ENCODE peak calls at places on chromosomes 11 and 22, in six cellular contexts. L is anterior cingulate cortex; R is transverse colon; G is progenitor cell of endocrine pancreas; K is activated gamma-delta T cell treated with Interleukin-2 at 50 U/mL for 16 hours; S is activated CD4-positive, CD25-positive, alpha-beta regulatory T cell treated with anti-CD3 and anti-CD28 coated beads, Interleukin-2, amount 50 U/mL, for 16 hours. Y is an unnamed sample.

GRCh38 chr11:95231881-95232605 is 1.0 kb upstream of the SESN3 start:
- DNase-seq in L (peak; percentile 60), R (peak; percentile 66), G (peak; percentile 75), K (peak; percentile 63), S (no peak), Y (peak; percentile 87)

GRCh38 chr22:49993649-49994360 is 18.8 kb downstream of the IL17REL start:
- DNase-seq in L (no peak), R (no peak), G (no peak), K (no peak), S (no peak), Y (no peak)

GRCh38 chr11:121337740-121338272 is 45.2 kb downstream of the SC5D start:
- DNase-seq in L (no peak), R (no peak), G (no peak), K (no peak), S (no peak), Y (no peak)

GRCh38 chr11:111922803-111923202 is 4.1 kb downstream of the C11orf52 start:
- DNase-seq in L (no peak), R (no peak), G (no peak), K (no peak), S (no peak), Y (no peak)

GRCh38 chr22:21042978-21043855 is 2.5 kb upstream of the LRRC74B start:
- DNase-seq in L (no peak), R (peak; percentile 35), G (no peak), K (no peak), S (no peak), Y (no peak)

GRCh38 chr11:30225642-30226041 is 5.2 kb upstream of the FSHB start:
- DNase-seq in L (no peak), R (no peak), G (no peak), K (no peak), S (no peak), Y (no peak)

GRCh38 chr11:93248602-93249001 is 50.8 kb upstream of the SLC36A4 start:
- DNase-seq in L (no peak), R (no peak), G (no peak), K (no peak), S (no peak), Y (no peak)

GRCh38 chr22:47367107-47367690 is 604.7 kb downstream of the TBC1D22A start:
- DNase-seq in L (no peak), R (no peak), G (no peak), K (no peak), S (no peak), Y (no peak)

GRCh38 chr11:2804189-2804588 is 81.4 kb downstream of the CDKN1C start:
- DNase-seq in L (no peak), R (peak; percentile 4), G (peak; percentile 8), K (no peak), S (no peak), Y (no peak)

GRCh38 chr11:6615882-6616585 is 3.2 kb downstream of the TPP1 start:
- DNase-seq in L (no peak), R (no peak), G (no peak), K (no peak), S (no peak), Y (no peak)

GRCh38 chr11:57073121-57073520 is 84.4 kb downstream of the OR5AK2 start:
- DNase-seq in L (no peak), R (no peak), G (no peak), K (no peak), S (no peak), Y (no peak)

GRCh38 chr11:128476729-128477128 is 110.6 kb downstream of the ETS1 start:
- DNase-seq in L (no peak), R (no peak), G (no peak), K (peak; percentile 73), S (peak; percentile 68), Y (peak; percentile 62)

GRCh38 chr11:706957-707816 is 1.2 kb downstream of the EPS8L2 start:
- DNase-seq in L (no peak), R (peak; percentile 68), G (no peak), K (no peak), S (no peak), Y (peak; percentile 83)

GRCh38 chr22:23786261-23786710 is 480 bp upstream of the SMARCB1 start:
- DNase-seq in L (no peak), R (no peak), G (no peak), K (no peak), S (no peak), Y (no peak)

GRCh38 chr11:72352859-72353551 is 81.3 kb downstream of the CLPB start:
- DNase-seq in L (no peak), R (no peak), G (no peak), K (no peak), S (no peak), Y (peak; percentile 75)

GRCh38 chr11:30860970-30861369 is 274.8 kb upstream of the MPPED2 start:
- DNase-seq in L (no peak), R (no peak), G (no peak), K (no peak), S (no peak), Y (no peak)

GRCh38 chr11:638616-639323 is 1.7 kb downstream of the DRD4 start:
- DNase-seq in L (no peak), R (no peak), G (no peak), K (no peak), S (no peak), Y (peak; percentile 38)